ENCODE peak calls at places on chromosome 1, in five cellular contexts. M is hepatocyte, G is neural progenitor cell, B is GM23248, Y is PC-3. P is an unnamed sample.
A peak's percentile ranks its signal among the peaks of the same experiment; 100 is the strongest.

GRCh38 chr1:95384570-95384969 is 150.6 kb downstream of the RWDD3 start:
- DNase-seq in M (peak; percentile 75), G (peak; percentile 79), B (peak; percentile 16), Y (peak; percentile 36), P (peak; percentile 42)

GRCh38 chr1:63721531-63722189 is 52.2 kb upstream of the ROR1 start:
- DNase-seq in M (no peak), G (no peak), B (peak; percentile 55), Y (peak; percentile 48), P (no peak)

GRCh38 chr1:19405195-19405760 is 80.1 kb downstream of the CAPZB start:
- DNase-seq in M (no peak), G (peak; percentile 72), B (peak; percentile 62), Y (no peak), P (no peak)

GRCh38 chr1:28663871-28664470 is 4.6 kb upstream of the GMEB1 start:
- DNase-seq in M (no peak), G (no peak), B (no peak), Y (no peak), P (no peak)

GRCh38 chr1:113058861-113059441 is 14.0 kb upstream of the LRIG2 start:
- DNase-seq in M (no peak), G (peak; percentile 28), B (no peak), Y (no peak), P (no peak)

GRCh38 chr1:235369802-235370201 is 2.6 kb downstream of the TBCE start:
- DNase-seq in M (no peak), G (no peak), B (no peak), Y (peak; percentile 21), P (no peak)

GRCh38 chr1:156883919-156884318 is 9.6 kb upstream of the PEAR1 start:
- DNase-seq in M (no peak), G (no peak), B (no peak), Y (no peak), P (no peak)

GRCh38 chr1:179775009-179775408 is 31.9 kb downstream of the FAM163A start:
- DNase-seq in M (no peak), G (no peak), B (no peak), Y (no peak), P (no peak)

GRCh38 chr1:111976332-111976731 is 13.1 kb downstream of the KCND3 start:
- DNase-seq in M (no peak), G (no peak), B (no peak), Y (peak; percentile 69), P (no peak)

GRCh38 chr1:2530501-2531361 is 668 bp upstream of the HES5 start:
- DNase-seq in M (no peak), G (no peak), B (peak; percentile 41), Y (peak; percentile 62), P (no peak)

GRCh38 chr1:116764466-116764896 is 10.3 kb downstream of the CD2 start:
- DNase-seq in M (no peak), G (no peak), B (no peak), Y (no peak), P (no peak)

GRCh38 chr1:17215545-17215890 is 10.6 kb downstream of the PADI1 start:
- DNase-seq in M (no peak), G (no peak), B (peak; percentile 69), Y (peak; percentile 36), P (no peak)

GRCh38 chr1:116755036-116755435 is 806 bp downstream of the CD2 start:
- DNase-seq in M (no peak), G (no peak), B (no peak), Y (no peak), P (no peak)

GRCh38 chr1:3219005-3219724 is 150.2 kb downstream of the PRDM16 start:
- DNase-seq in M (peak; percentile 89), G (peak; percentile 68), B (peak; percentile 73), Y (peak; percentile 63), P (no peak)

GRCh38 chr1:180040034-180040433 is 85.4 kb downstream of the CEP350 start:
- DNase-seq in M (no peak), G (no peak), B (peak; percentile 93), Y (peak; percentile 76), P (no peak)

GRCh38 chr1:201546093-201546492 is 7.2 kb downstream of the NAV1 start:
- DNase-seq in M (no peak), G (peak; percentile 50), B (no peak), Y (no peak), P (no peak)

GRCh38 chr1:36771222-36771621 is 263.1 kb downstream of the GRIK3 start:
- DNase-seq in M (no peak), G (peak; percentile 79), B (no peak), Y (no peak), P (no peak)

GRCh38 chr1:89462250-89462649 is 62.4 kb upstream of the LRRC8B start:
- DNase-seq in M (no peak), G (no peak), B (no peak), Y (peak; percentile 77), P (no peak)

GRCh38 chr1:235012436-235013210 is 116.0 kb downstream of the TOMM20 start:
- DNase-seq in M (no peak), G (no peak), B (no peak), Y (no peak), P (no peak)

GRCh38 chr1:15595809-15596730 is 11.2 kb upstream of the AGMAT start:
- DNase-seq in M (no peak), G (no peak), B (no peak), Y (no peak), P (no peak)

GRCh38 chr1:15603050-15603965 is 13.9 kb upstream of the DDI2 start:
- DNase-seq in M (peak; percentile 98), G (peak; percentile 97), B (peak; percentile 100), Y (peak; percentile 96), P (peak; percentile 86)

DNA sequence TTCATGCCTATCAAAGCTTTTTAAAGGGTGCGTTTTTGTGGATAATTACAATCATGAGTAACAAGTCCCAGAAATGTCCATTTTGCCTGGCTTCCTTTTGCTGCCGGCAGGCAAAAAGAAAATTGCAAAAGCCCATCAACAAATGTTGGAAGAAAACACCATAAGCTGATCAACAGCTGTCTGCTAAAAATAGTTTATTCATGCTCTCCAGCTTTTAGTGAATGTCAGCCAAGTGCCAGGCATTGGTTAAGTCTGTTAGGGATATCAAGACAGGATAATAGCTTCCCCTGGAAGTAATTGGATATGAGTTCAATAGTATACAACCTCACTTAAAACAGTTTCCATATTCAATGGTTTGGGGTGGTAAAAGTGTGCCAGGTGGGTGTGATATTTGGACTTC is 13.6 kb upstream of the AGMAT start:
- DNase-seq in M (no peak), G (no peak), B (no peak), Y (no peak), P (no peak)
- H2AFZ ChIP-seq in M (no peak overlapping the region), G (no peak overlapping the region), B (no peak overlapping the region), Y (no peak overlapping the region), P (no peak overlapping the region)

GRCh38 chr1:216766633-216767325 is 43.5 kb upstream of the ESRRG start:
- DNase-seq in M (no peak), G (no peak), B (no peak), Y (peak; percentile 62), P (no peak)

DNA sequence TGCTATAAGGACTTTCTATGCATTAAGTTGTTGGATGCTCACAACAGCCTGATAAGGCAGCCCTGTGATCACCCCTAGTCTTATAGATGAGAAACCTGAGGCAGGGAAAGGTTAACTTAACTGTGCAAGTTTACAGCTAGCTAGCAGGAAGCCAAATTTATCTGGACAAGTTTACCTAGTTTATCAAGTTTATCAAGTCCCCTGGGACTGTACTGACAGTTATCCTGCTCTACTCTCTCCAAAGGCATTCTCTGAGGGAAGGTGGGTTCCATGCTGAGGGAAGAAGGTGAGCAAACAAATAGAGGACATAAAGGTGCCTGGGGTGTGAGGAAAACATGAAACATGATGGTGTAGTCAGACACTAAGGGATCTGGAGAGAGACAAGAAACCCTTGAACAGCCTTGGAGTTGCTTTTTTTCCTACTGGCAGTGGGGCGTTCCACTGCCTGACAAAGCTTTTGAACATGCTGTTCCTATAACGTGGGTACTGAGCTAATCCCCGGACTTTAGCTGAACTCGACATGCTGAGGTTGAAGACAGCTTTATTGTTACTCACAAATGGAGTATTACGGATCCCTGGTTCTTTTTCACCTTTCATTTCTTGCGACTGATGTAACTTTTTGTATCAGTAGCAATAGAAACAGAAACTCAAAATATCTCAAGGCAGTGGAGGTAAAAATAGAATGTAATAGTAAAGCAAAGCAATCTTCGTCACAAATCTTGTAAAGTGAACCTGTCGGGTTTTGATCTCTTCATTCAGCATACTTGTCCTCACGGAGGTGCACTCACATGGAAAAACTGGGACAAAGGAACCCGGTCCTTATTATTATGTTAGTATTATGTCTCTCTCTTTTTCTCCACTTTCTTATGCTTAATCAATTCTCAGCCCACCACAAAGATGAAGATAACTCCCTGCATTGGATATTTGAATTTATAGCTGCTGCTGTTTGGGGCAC is 42.4 kb upstream of the ESRRG start:
- DNase-seq in M (peak; percentile 44), G (peak; percentile 15), B (peak; percentile 2), Y (peak; percentile 50), P (no peak)
- TF ChIP-seq EZH2phosphoT487 in M (no peak), G (no peak), B (no peak), Y (no peak), P (no peak)

GRCh38 chr1:58596631-58597052 is 19.6 kb upstream of the TACSTD2 start:
- DNase-seq in M (no peak), G (no peak), B (no peak), Y (no peak), P (no peak)

GRCh38 chr1:58597991-58598390 is 20.9 kb upstream of the TACSTD2 start:
- DNase-seq in M (no peak), G (no peak), B (no peak), Y (no peak), P (no peak)

GRCh38 chr1:58592521-58593134 is 15.6 kb upstream of the TACSTD2 start:
- DNase-seq in M (peak; percentile 53), G (no peak), B (peak; percentile 87), Y (peak; percentile 85), P (no peak)

GRCh38 chr1:58594556-58594955 is 17.5 kb upstream of the TACSTD2 start:
- DNase-seq in M (no peak), G (no peak), B (no peak), Y (no peak), P (no peak)

GRCh38 chr1:58597076-58597475 is 20.0 kb upstream of the TACSTD2 start:
- DNase-seq in M (no peak), G (no peak), B (peak; percentile 61), Y (no peak), P (no peak)
- H2AFZ ChIP-seq in M (no peak overlapping the region), G (peak overlapping the region; percentile 63), B (peak overlapping the region; percentile 68), Y (no peak overlapping the region), P (no peak overlapping the region)

GRCh38 chr1:226440512-226440911 is 32.6 kb upstream of the PARP1 start:
- DNase-seq in M (no peak), G (no peak), B (no peak), Y (no peak), P (no peak)
- TF ChIP-seq EZH2phosphoT487 in M (no peak), G (no peak), B (no peak), Y (no peak), P (no peak)

DNA sequence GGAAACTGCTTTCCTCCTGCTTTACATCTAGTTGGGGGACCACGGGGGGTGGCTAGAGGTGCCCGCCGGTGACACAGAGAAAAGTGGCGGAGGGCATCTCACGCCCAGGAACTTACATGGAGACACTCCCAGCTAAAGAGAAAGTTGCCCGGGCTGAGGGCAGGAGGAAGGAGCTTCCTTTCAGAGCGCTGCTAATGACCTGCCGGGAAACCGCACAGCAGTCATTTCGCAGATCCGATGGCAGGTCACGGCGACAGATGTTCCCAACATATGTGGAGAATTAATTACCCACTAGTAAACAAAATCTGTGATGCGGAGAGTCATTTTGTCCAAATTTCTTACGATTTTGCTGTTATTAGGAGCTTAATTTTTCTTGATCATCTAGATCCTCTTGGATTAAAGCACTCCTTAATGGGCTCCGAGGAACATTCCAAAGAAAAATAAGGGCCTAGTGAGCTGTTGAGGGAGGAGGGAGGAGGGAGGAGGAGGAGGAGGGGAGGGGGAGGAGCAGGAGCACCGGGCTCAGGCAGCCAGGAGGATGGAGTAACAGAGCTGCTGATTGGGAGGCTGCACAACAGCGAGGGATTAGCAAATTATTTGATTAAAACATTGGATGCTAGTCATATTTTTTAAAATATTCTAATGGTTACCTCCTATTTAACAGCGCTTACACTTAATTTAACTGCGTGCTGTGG is 302.2 kb upstream of the RRP15 start:
- DNase-seq in M (no peak), G (peak; percentile 7), B (peak; percentile 0), Y (no peak), P (no peak)
- H2AFZ ChIP-seq in M (no peak overlapping the region), G (peak overlapping the region; percentile 87), B (no peak overlapping the region), Y (no peak overlapping the region), P (no peak overlapping the region)